ENCODE peak calls at places on chromosome 3, in ten cellular contexts. One of them, this sample, is unnamed.

GRCh38 chr3:188901126-188901525 is 270.6 kb upstream of the TPRG1 start:
- DNase-seq in lower leg skin: no peak
- DNase-seq in body of pancreas: peak
- DNase-seq in heart left ventricle: no peak
- DNase-seq in transverse colon: no peak
- DNase-seq in IMR-90: peak
- DNase-seq in HCT116: no peak
- DNase-seq in ovary: no peak
- DNase-seq in gastrocnemius medialis: no peak
- DNase-seq in A549: no peak
- DNase-seq in this sample: no peak

GRCh38 chr3:14791343-14791945 is 27.3 kb upstream of the FGD5 start:
- DNase-seq in HCT116: peak
- DNase-seq in lower leg skin: peak
- DNase-seq in IMR-90: peak
- DNase-seq in ovary: peak
- DNase-seq in body of pancreas: peak
- DNase-seq in gastrocnemius medialis: peak
- DNase-seq in heart left ventricle: peak
- DNase-seq in transverse colon: peak
- DNase-seq in A549: peak
- DNase-seq in this sample: peak

GRCh38 chr3:30199096-30199734 is 407.2 kb upstream of the TGFBR2 start:
- DNase-seq in A549: peak
- DNase-seq in ovary: peak
- DNase-seq in heart left ventricle: peak
- DNase-seq in transverse colon: peak
- DNase-seq in IMR-90: peak
- DNase-seq in gastrocnemius medialis: peak
- DNase-seq in HCT116: peak
- DNase-seq in lower leg skin: peak
- DNase-seq in body of pancreas: peak
- DNase-seq in this sample: peak

GRCh38 chr3:33063651-33064051 is 33.3 kb downstream of the GLB1 start:
- DNase-seq in HCT116: no peak
- DNase-seq in A549: no peak
- DNase-seq in body of pancreas: no peak
- DNase-seq in transverse colon: no peak
- DNase-seq in ovary: no peak
- DNase-seq in IMR-90: peak
- DNase-seq in lower leg skin: no peak
- DNase-seq in gastrocnemius medialis: no peak
- DNase-seq in heart left ventricle: no peak
- DNase-seq in this sample: no peak

GRCh38 chr3:187889601-187890404 is 144.5 kb upstream of the BCL6 start:
- DNase-seq in lower leg skin: no peak
- DNase-seq in body of pancreas: peak
- DNase-seq in IMR-90: no peak
- DNase-seq in HCT116: peak
- DNase-seq in gastrocnemius medialis: peak
- DNase-seq in heart left ventricle: no peak
- DNase-seq in ovary: no peak
- DNase-seq in transverse colon: no peak
- DNase-seq in A549: no peak
- DNase-seq in this sample: peak

GRCh38 chr3:124434176-124434575 is 296.1 kb upstream of the UMPS start:
- DNase-seq in A549: no peak
- DNase-seq in heart left ventricle: no peak
- DNase-seq in IMR-90: no peak
- DNase-seq in HCT116: no peak
- DNase-seq in lower leg skin: no peak
- DNase-seq in body of pancreas: no peak
- DNase-seq in ovary: no peak
- DNase-seq in gastrocnemius medialis: no peak
- DNase-seq in transverse colon: no peak
- DNase-seq in this sample: no peak

GRCh38 chr3:40262331-40262730 is 47.2 kb upstream of the EIF1B start:
- DNase-seq in gastrocnemius medialis: no peak
- DNase-seq in heart left ventricle: no peak
- DNase-seq in IMR-90: no peak
- DNase-seq in ovary: no peak
- DNase-seq in transverse colon: no peak
- DNase-seq in lower leg skin: no peak
- DNase-seq in body of pancreas: no peak
- DNase-seq in HCT116: no peak
- DNase-seq in A549: no peak
- DNase-seq in this sample: no peak

GRCh38 chr3:57421336-57421735 is 122.8 kb downstream of the DNAH12 start:
- DNase-seq in gastrocnemius medialis: no peak
- DNase-seq in HCT116: no peak
- DNase-seq in transverse colon: no peak
- DNase-seq in A549: no peak
- DNase-seq in lower leg skin: no peak
- DNase-seq in heart left ventricle: no peak
- DNase-seq in body of pancreas: no peak
- DNase-seq in IMR-90: no peak
- DNase-seq in ovary: no peak
- DNase-seq in this sample: no peak

GRCh38 chr3:132661120-132661519 is 991 bp downstream of the UBA5 start:
- DNase-seq in body of pancreas: no peak
- DNase-seq in HCT116: no peak
- DNase-seq in IMR-90: no peak
- DNase-seq in ovary: no peak
- DNase-seq in transverse colon: no peak
- DNase-seq in heart left ventricle: no peak
- DNase-seq in gastrocnemius medialis: no peak
- DNase-seq in A549: no peak
- DNase-seq in lower leg skin: no peak
- DNase-seq in this sample: no peak

GRCh38 chr3:132659370-132660055 is at the start of gene ACAD11:
- DNase-seq in heart left ventricle: peak
- DNase-seq in lower leg skin: peak
- DNase-seq in body of pancreas: peak
- DNase-seq in transverse colon: peak
- DNase-seq in gastrocnemius medialis: peak
- DNase-seq in IMR-90: peak
- DNase-seq in A549: peak
- DNase-seq in HCT116: peak
- DNase-seq in ovary: peak
- DNase-seq in this sample: peak

GRCh38 chr3:132659000-132659369 is 624 bp downstream of the ACAD11 start:
- DNase-seq in HCT116: no peak
- DNase-seq in A549: no peak
- DNase-seq in lower leg skin: peak
- DNase-seq in body of pancreas: no peak
- DNase-seq in gastrocnemius medialis: no peak
- DNase-seq in IMR-90: no peak
- DNase-seq in ovary: no peak
- DNase-seq in transverse colon: no peak
- DNase-seq in heart left ventricle: no peak
- DNase-seq in this sample: peak

GRCh38 chr3:132660745-132661067 is 577 bp downstream of the UBA5 start:
- DNase-seq in A549: no peak
- DNase-seq in body of pancreas: no peak
- DNase-seq in transverse colon: no peak
- DNase-seq in lower leg skin: peak
- DNase-seq in HCT116: peak
- DNase-seq in gastrocnemius medialis: no peak
- DNase-seq in heart left ventricle: no peak
- DNase-seq in ovary: no peak
- DNase-seq in IMR-90: peak
- DNase-seq in this sample: peak

GRCh38 chr3:132660056-132660744 is at the start of gene UBA5:
- DNase-seq in HCT116: peak
- DNase-seq in gastrocnemius medialis: peak
- DNase-seq in A549: peak
- DNase-seq in body of pancreas: peak
- DNase-seq in ovary: peak
- DNase-seq in heart left ventricle: peak
- DNase-seq in transverse colon: peak
- DNase-seq in IMR-90: peak
- DNase-seq in lower leg skin: peak
- DNase-seq in this sample: peak
- TF ChIP-seq POLR2A in HCT116: peak
- TF ChIP-seq POLR2A in gastrocnemius medialis: peak
- TF ChIP-seq POLR2A in A549: peak
- TF ChIP-seq POLR2A in body of pancreas: peak
- TF ChIP-seq POLR2A in ovary: no peak
- TF ChIP-seq POLR2A in heart left ventricle: no peak
- TF ChIP-seq POLR2A in transverse colon: peak
- TF ChIP-seq POLR2A in IMR-90: peak
- TF ChIP-seq POLR2A in lower leg skin: no peak
- TF ChIP-seq POLR2A in this sample: no peak

GRCh38 chr3:123067689-123068226 is 933 bp downstream of the PDIA5 start:
- DNase-seq in heart left ventricle: no peak
- DNase-seq in A549: peak
- DNase-seq in ovary: no peak
- DNase-seq in gastrocnemius medialis: no peak
- DNase-seq in HCT116: no peak
- DNase-seq in IMR-90: no peak
- DNase-seq in transverse colon: no peak
- DNase-seq in body of pancreas: no peak
- DNase-seq in lower leg skin: peak
- DNase-seq in this sample: no peak

GRCh38 chr3:123069021-123069381 is 2.2 kb downstream of the PDIA5 start:
- DNase-seq in ovary: no peak
- DNase-seq in IMR-90: no peak
- DNase-seq in HCT116: no peak
- DNase-seq in A549: no peak
- DNase-seq in transverse colon: no peak
- DNase-seq in lower leg skin: peak
- DNase-seq in gastrocnemius medialis: no peak
- DNase-seq in heart left ventricle: no peak
- DNase-seq in body of pancreas: peak
- DNase-seq in this sample: no peak

GRCh38 chr3:123066599-123066895 is 278 bp upstream of the PDIA5 start:
- DNase-seq in heart left ventricle: no peak
- DNase-seq in HCT116: no peak
- DNase-seq in IMR-90: no peak
- DNase-seq in gastrocnemius medialis: no peak
- DNase-seq in transverse colon: no peak
- DNase-seq in lower leg skin: no peak
- DNase-seq in ovary: no peak
- DNase-seq in A549: no peak
- DNase-seq in body of pancreas: no peak
- DNase-seq in this sample: no peak

GRCh38 chr3:123068227-123069020 is 1.6 kb downstream of the PDIA5 start:
- DNase-seq in heart left ventricle: no peak
- DNase-seq in A549: peak
- DNase-seq in lower leg skin: peak
- DNase-seq in body of pancreas: no peak
- DNase-seq in IMR-90: no peak
- DNase-seq in gastrocnemius medialis: no peak
- DNase-seq in transverse colon: no peak
- DNase-seq in ovary: no peak
- DNase-seq in HCT116: peak
- DNase-seq in this sample: no peak

GRCh38 chr3:123066896-123067688 is at the start of gene PDIA5:
- DNase-seq in IMR-90: peak
- DNase-seq in ovary: peak
- DNase-seq in transverse colon: peak
- DNase-seq in body of pancreas: peak
- DNase-seq in gastrocnemius medialis: peak
- DNase-seq in A549: peak
- DNase-seq in lower leg skin: peak
- DNase-seq in HCT116: peak
- DNase-seq in heart left ventricle: peak
- DNase-seq in this sample: peak
- TF ChIP-seq POLR2A in IMR-90: peak
- TF ChIP-seq POLR2A in ovary: peak
- TF ChIP-seq POLR2A in transverse colon: peak
- TF ChIP-seq POLR2A in body of pancreas: peak
- TF ChIP-seq POLR2A in gastrocnemius medialis: peak
- TF ChIP-seq POLR2A in A549: peak
- TF ChIP-seq POLR2A in lower leg skin: no peak
- TF ChIP-seq POLR2A in HCT116: peak
- TF ChIP-seq POLR2A in heart left ventricle: peak
- TF ChIP-seq POLR2A in this sample: peak

DNA sequence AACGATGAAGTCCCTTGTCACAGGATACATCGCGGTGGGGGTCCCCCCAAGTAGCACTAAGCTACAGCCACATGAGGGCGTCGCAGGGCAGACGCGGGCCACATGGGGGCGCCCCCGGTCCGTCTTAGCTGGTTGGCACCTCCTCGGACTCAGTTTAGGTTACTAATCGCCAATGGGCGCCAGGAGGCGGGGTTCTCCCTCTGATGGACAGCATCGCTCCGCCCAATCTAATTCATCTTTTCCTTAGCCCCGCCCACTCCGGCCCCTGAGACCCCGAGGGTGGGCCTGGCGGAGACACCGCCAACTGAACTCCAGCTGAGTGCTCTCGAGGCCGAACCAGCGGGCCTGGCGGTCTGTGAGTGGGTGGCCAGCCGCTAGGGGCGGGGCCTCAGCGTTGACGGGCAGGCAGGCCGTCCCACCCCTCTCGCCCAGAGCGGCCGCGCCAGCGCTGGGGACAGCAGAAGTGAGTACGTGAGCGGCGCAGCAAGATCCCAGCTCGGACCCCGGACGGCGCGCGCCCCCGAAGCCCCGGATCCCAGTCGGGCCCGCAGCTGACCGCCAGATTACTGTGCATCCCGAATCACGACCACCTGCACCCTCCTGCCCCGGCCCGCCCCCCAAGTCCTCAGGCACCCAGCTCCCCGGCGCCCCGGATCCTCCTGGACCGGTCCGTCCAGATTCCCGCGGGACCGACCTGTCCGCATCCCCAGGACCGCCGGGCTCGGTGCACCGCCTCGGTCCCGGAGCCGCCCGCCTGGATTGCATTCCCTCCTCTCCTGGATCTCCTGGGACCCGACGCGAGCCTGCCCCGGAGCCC is at the start of gene EPHB3:
- DNase-seq in HCT116: peak
- DNase-seq in heart left ventricle: peak
- DNase-seq in transverse colon: peak
- DNase-seq in IMR-90: peak
- DNase-seq in gastrocnemius medialis: peak
- DNase-seq in A549: peak
- DNase-seq in body of pancreas: peak
- DNase-seq in lower leg skin: peak
- DNase-seq in ovary: peak
- DNase-seq in this sample: peak
- TF ChIP-seq POLR2A in HCT116: peak
- TF ChIP-seq POLR2A in heart left ventricle: peak
- TF ChIP-seq POLR2A in transverse colon: peak
- TF ChIP-seq POLR2A in IMR-90: peak
- TF ChIP-seq POLR2A in gastrocnemius medialis: peak
- TF ChIP-seq POLR2A in A549: peak
- TF ChIP-seq POLR2A in body of pancreas: peak
- TF ChIP-seq POLR2A in lower leg skin: no peak
- TF ChIP-seq POLR2A in ovary: peak
- TF ChIP-seq POLR2A in this sample: peak

DNA sequence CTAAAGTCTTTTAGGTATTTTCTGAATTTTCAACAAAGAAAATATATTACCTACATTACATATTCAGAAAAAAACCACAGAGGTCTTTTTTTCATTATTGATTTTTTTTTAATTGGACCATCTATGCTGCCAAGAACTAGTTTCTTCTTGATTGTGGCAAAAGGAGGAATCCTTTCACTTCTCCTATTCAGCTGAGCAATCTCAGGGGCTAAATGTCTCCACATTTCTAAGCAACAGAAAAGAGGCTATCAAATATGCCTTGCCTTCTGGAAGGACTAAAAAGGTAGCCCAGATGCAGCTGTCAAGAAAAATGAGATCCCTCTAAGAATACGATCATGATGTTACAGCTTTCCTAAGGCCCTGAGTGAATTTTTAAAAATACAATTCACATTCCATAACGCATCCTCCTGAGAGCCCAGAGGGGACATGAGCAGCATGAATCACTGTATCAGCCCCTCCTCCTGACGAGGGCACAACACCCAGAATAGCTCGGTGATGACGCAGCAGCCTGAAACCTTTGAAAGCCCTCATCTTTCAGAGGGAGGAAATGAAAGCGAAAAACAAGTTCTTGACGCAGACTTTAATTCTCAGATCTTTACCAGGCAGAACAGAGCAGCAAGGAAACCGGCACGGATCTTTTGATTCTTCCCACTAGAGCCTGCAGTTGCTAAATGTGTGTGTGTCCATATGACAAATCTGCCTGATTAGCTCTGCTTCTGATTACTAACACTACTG is 24.6 kb downstream of the RUBCN start:
- DNase-seq in ovary: peak
- DNase-seq in transverse colon: peak
- DNase-seq in lower leg skin: peak
- DNase-seq in gastrocnemius medialis: peak
- DNase-seq in heart left ventricle: peak
- DNase-seq in HCT116: peak
- DNase-seq in body of pancreas: peak
- DNase-seq in A549: peak
- DNase-seq in IMR-90: peak
- DNase-seq in this sample: peak
- TF ChIP-seq POLR2A in ovary: no peak
- TF ChIP-seq POLR2A in transverse colon: peak
- TF ChIP-seq POLR2A in lower leg skin: no peak
- TF ChIP-seq POLR2A in gastrocnemius medialis: peak
- TF ChIP-seq POLR2A in heart left ventricle: peak
- TF ChIP-seq POLR2A in HCT116: no peak
- TF ChIP-seq POLR2A in body of pancreas: peak
- TF ChIP-seq POLR2A in A549: no peak
- TF ChIP-seq POLR2A in IMR-90: peak
- TF ChIP-seq POLR2A in this sample: peak